ENCODE peak calls at places on chromosome 1, in eight cellular contexts. One of them, this sample, is unnamed.

GRCh38 chr1:212606734-212607205 is 1.8 kb upstream of the ATF3 start:
- DNase-seq in GM23338: peak
- DNase-seq in SK-N-SH: peak
- DNase-seq in transverse colon: peak
- DNase-seq in H1: no peak
- DNase-seq in HCT116: no peak
- DNase-seq in HL-60: peak
- DNase-seq in prostate gland: peak
- DNase-seq in this sample: peak

GRCh38 chr1:59421232-59421920 is 124.5 kb downstream of the FGGY start:
- DNase-seq in HCT116: no peak
- DNase-seq in GM23338: no peak
- DNase-seq in H1: no peak
- DNase-seq in HL-60: no peak
- DNase-seq in prostate gland: no peak
- DNase-seq in SK-N-SH: no peak
- DNase-seq in transverse colon: no peak
- DNase-seq in this sample: no peak

GRCh38 chr1:9448132-9449105 is 90.8 kb upstream of the SLC25A33 start:
- DNase-seq in H1: no peak
- DNase-seq in GM23338: no peak
- DNase-seq in SK-N-SH: peak
- DNase-seq in HL-60: no peak
- DNase-seq in transverse colon: no peak
- DNase-seq in HCT116: no peak
- DNase-seq in prostate gland: no peak
- DNase-seq in this sample: no peak

GRCh38 chr1:85289207-85289847 is 12.9 kb upstream of the BCL10 start:
- DNase-seq in transverse colon: no peak
- DNase-seq in HL-60: no peak
- DNase-seq in H1: no peak
- DNase-seq in GM23338: no peak
- DNase-seq in prostate gland: no peak
- DNase-seq in SK-N-SH: no peak
- DNase-seq in HCT116: peak
- DNase-seq in this sample: no peak

GRCh38 chr1:233168384-233168783 is 127.1 kb downstream of the PCNX2 start:
- DNase-seq in prostate gland: no peak
- DNase-seq in transverse colon: no peak
- DNase-seq in HCT116: no peak
- DNase-seq in H1: no peak
- DNase-seq in SK-N-SH: no peak
- DNase-seq in HL-60: no peak
- DNase-seq in GM23338: no peak
- DNase-seq in this sample: no peak

GRCh38 chr1:165828581-165829329 is 1.3 kb downstream of the UCK2 start:
- DNase-seq in SK-N-SH: peak
- DNase-seq in HL-60: peak
- DNase-seq in prostate gland: peak
- DNase-seq in GM23338: peak
- DNase-seq in H1: no peak
- DNase-seq in transverse colon: peak
- DNase-seq in HCT116: peak
- DNase-seq in this sample: peak

GRCh38 chr1:156293098-156293434 is 2.4 kb downstream of the GLMP start:
- DNase-seq in HCT116: no peak
- DNase-seq in H1: no peak
- DNase-seq in HL-60: no peak
- DNase-seq in GM23338: no peak
- DNase-seq in transverse colon: no peak
- DNase-seq in prostate gland: no peak
- DNase-seq in SK-N-SH: no peak
- DNase-seq in this sample: no peak

GRCh38 chr1:206575165-206575893 is 36.9 kb downstream of the EIF2D start:
- DNase-seq in transverse colon: peak
- DNase-seq in GM23338: peak
- DNase-seq in prostate gland: no peak
- DNase-seq in H1: no peak
- DNase-seq in HCT116: no peak
- DNase-seq in SK-N-SH: no peak
- DNase-seq in HL-60: peak
- DNase-seq in this sample: no peak

GRCh38 chr1:167219646-167220536 is 795 bp upstream of the POU2F1 start:
- DNase-seq in GM23338: peak
- DNase-seq in prostate gland: peak
- DNase-seq in SK-N-SH: peak
- DNase-seq in HCT116: peak
- DNase-seq in HL-60: peak
- DNase-seq in transverse colon: peak
- DNase-seq in H1: peak
- DNase-seq in this sample: peak

GRCh38 chr1:222792744-222793143 is 22.1 kb upstream of the DISP1 start:
- DNase-seq in GM23338: peak
- DNase-seq in HL-60: no peak
- DNase-seq in prostate gland: no peak
- DNase-seq in HCT116: no peak
- DNase-seq in transverse colon: no peak
- DNase-seq in SK-N-SH: peak
- DNase-seq in H1: no peak
- DNase-seq in this sample: no peak

GRCh38 chr1:153544453-153545066 is 1.0 kb downstream of the S100A4 start:
- DNase-seq in prostate gland: no peak
- DNase-seq in GM23338: no peak
- DNase-seq in transverse colon: no peak
- DNase-seq in HCT116: no peak
- DNase-seq in H1: no peak
- DNase-seq in SK-N-SH: peak
- DNase-seq in HL-60: no peak
- DNase-seq in this sample: no peak

GRCh38 chr1:153543738-153544135 is 1.9 kb downstream of the S100A4 start:
- DNase-seq in GM23338: no peak
- DNase-seq in SK-N-SH: no peak
- DNase-seq in transverse colon: no peak
- DNase-seq in HL-60: no peak
- DNase-seq in HCT116: no peak
- DNase-seq in H1: no peak
- DNase-seq in prostate gland: no peak
- DNase-seq in this sample: no peak

GRCh38 chr1:153546371-153546770 is 765 bp upstream of the S100A4 start:
- DNase-seq in prostate gland: no peak
- DNase-seq in HL-60: no peak
- DNase-seq in H1: no peak
- DNase-seq in HCT116: no peak
- DNase-seq in SK-N-SH: no peak
- DNase-seq in GM23338: no peak
- DNase-seq in transverse colon: no peak
- DNase-seq in this sample: no peak

GRCh38 chr1:153546796-153547559 is 1.4 kb upstream of the S100A4 start:
- DNase-seq in GM23338: no peak
- DNase-seq in SK-N-SH: no peak
- DNase-seq in HL-60: no peak
- DNase-seq in prostate gland: no peak
- DNase-seq in H1: no peak
- DNase-seq in HCT116: no peak
- DNase-seq in transverse colon: peak
- DNase-seq in this sample: no peak

GRCh38 chr1:153545067-153546055 is at the start of gene S100A4:
- DNase-seq in HCT116: peak
- DNase-seq in SK-N-SH: peak
- DNase-seq in HL-60: peak
- DNase-seq in GM23338: peak
- DNase-seq in prostate gland: peak
- DNase-seq in transverse colon: peak
- DNase-seq in H1: no peak
- DNase-seq in this sample: peak
- TF ChIP-seq POLR2AphosphoS5 in HCT116: peak
- TF ChIP-seq POLR2AphosphoS5 in SK-N-SH: no peak
- TF ChIP-seq POLR2AphosphoS5 in HL-60: peak
- TF ChIP-seq POLR2AphosphoS5 in GM23338: peak
- TF ChIP-seq POLR2AphosphoS5 in prostate gland: peak
- TF ChIP-seq POLR2AphosphoS5 in transverse colon: peak
- TF ChIP-seq POLR2AphosphoS5 in H1: no peak
- TF ChIP-seq POLR2AphosphoS5 in this sample: no peak

GRCh38 chr1:69707103-69707502 is 139.4 kb downstream of the LRRC7 start:
- DNase-seq in HL-60: no peak
- DNase-seq in SK-N-SH: no peak
- DNase-seq in H1: no peak
- DNase-seq in GM23338: no peak
- DNase-seq in prostate gland: no peak
- DNase-seq in transverse colon: no peak
- DNase-seq in HCT116: no peak
- DNase-seq in this sample: no peak

GRCh38 chr1:69710484-69710883 is 142.8 kb downstream of the LRRC7 start:
- DNase-seq in HL-60: no peak
- DNase-seq in prostate gland: no peak
- DNase-seq in GM23338: no peak
- DNase-seq in SK-N-SH: no peak
- DNase-seq in HCT116: no peak
- DNase-seq in H1: no peak
- DNase-seq in transverse colon: no peak
- DNase-seq in this sample: no peak

GRCh38 chr1:69711159-69711930 is 143.6 kb downstream of the LRRC7 start:
- DNase-seq in prostate gland: no peak
- DNase-seq in transverse colon: no peak
- DNase-seq in HCT116: no peak
- DNase-seq in HL-60: no peak
- DNase-seq in H1: no peak
- DNase-seq in SK-N-SH: no peak
- DNase-seq in GM23338: no peak
- DNase-seq in this sample: no peak

GRCh38 chr1:69702085-69702484 is 134.4 kb downstream of the LRRC7 start:
- DNase-seq in transverse colon: no peak
- DNase-seq in HCT116: no peak
- DNase-seq in prostate gland: no peak
- DNase-seq in GM23338: no peak
- DNase-seq in HL-60: no peak
- DNase-seq in SK-N-SH: no peak
- DNase-seq in H1: no peak
- DNase-seq in this sample: no peak

DNA sequence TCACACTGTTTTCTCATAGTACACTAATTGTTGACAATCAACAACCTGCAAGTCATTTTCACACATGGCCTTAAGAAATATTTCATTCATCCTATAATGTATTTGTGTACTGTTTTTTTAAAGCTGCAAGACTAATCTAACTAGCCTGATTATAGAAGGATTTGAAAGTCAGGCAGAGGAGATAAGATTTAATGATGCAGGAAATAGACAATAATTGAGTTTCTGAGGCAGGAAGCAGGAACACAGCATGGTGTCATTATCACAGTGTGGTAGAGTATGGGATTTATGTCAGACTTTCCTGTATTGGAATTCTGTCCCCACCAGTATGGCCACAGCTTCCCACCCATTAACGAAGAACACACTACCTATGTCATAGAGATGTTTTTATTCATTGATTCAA is 138.8 kb downstream of the LRRC7 start:
- DNase-seq in GM23338: no peak
- DNase-seq in prostate gland: no peak
- DNase-seq in HL-60: no peak
- DNase-seq in SK-N-SH: peak
- DNase-seq in transverse colon: no peak
- DNase-seq in HCT116: no peak
- DNase-seq in H1: no peak
- DNase-seq in this sample: no peak
- TF ChIP-seq POLR2AphosphoS5 in GM23338: no peak
- TF ChIP-seq POLR2AphosphoS5 in prostate gland: no peak
- TF ChIP-seq POLR2AphosphoS5 in HL-60: no peak
- TF ChIP-seq POLR2AphosphoS5 in SK-N-SH: no peak
- TF ChIP-seq POLR2AphosphoS5 in transverse colon: no peak
- TF ChIP-seq POLR2AphosphoS5 in HCT116: no peak
- TF ChIP-seq POLR2AphosphoS5 in H1: no peak
- TF ChIP-seq POLR2AphosphoS5 in this sample: no peak

GRCh38 chr1:244642988-244643387 is 9.9 kb upstream of the DESI2 start:
- DNase-seq in SK-N-SH: no peak
- DNase-seq in H1: no peak
- DNase-seq in HCT116: no peak
- DNase-seq in transverse colon: no peak
- DNase-seq in GM23338: no peak
- DNase-seq in prostate gland: no peak
- DNase-seq in HL-60: no peak
- DNase-seq in this sample: no peak

GRCh38 chr1:244639561-244639960 is 13.4 kb upstream of the DESI2 start:
- DNase-seq in SK-N-SH: no peak
- DNase-seq in HL-60: no peak
- DNase-seq in prostate gland: no peak
- DNase-seq in HCT116: no peak
- DNase-seq in H1: no peak
- DNase-seq in transverse colon: no peak
- DNase-seq in GM23338: no peak
- DNase-seq in this sample: no peak

GRCh38 chr1:244640917-244641316 is 12.0 kb upstream of the DESI2 start:
- DNase-seq in HCT116: no peak
- DNase-seq in HL-60: no peak
- DNase-seq in transverse colon: no peak
- DNase-seq in prostate gland: no peak
- DNase-seq in GM23338: no peak
- DNase-seq in SK-N-SH: no peak
- DNase-seq in H1: no peak
- DNase-seq in this sample: no peak

GRCh38 chr1:244645414-244645813 is 7.5 kb upstream of the DESI2 start:
- DNase-seq in prostate gland: no peak
- DNase-seq in GM23338: no peak
- DNase-seq in transverse colon: no peak
- DNase-seq in HL-60: no peak
- DNase-seq in SK-N-SH: no peak
- DNase-seq in H1: no peak
- DNase-seq in HCT116: no peak
- DNase-seq in this sample: no peak

GRCh38 chr1:244642526-244642925 is 10.4 kb upstream of the DESI2 start:
- DNase-seq in prostate gland: no peak
- DNase-seq in transverse colon: no peak
- DNase-seq in HL-60: no peak
- DNase-seq in SK-N-SH: no peak
- DNase-seq in HCT116: no peak
- DNase-seq in GM23338: no peak
- DNase-seq in H1: no peak
- DNase-seq in this sample: no peak
- TF ChIP-seq POLR2AphosphoS5 in prostate gland: no peak
- TF ChIP-seq POLR2AphosphoS5 in transverse colon: no peak
- TF ChIP-seq POLR2AphosphoS5 in HL-60: no peak
- TF ChIP-seq POLR2AphosphoS5 in SK-N-SH: no peak
- TF ChIP-seq POLR2AphosphoS5 in HCT116: no peak
- TF ChIP-seq POLR2AphosphoS5 in GM23338: no peak
- TF ChIP-seq POLR2AphosphoS5 in H1: no peak
- TF ChIP-seq POLR2AphosphoS5 in this sample: no peak

DNA sequence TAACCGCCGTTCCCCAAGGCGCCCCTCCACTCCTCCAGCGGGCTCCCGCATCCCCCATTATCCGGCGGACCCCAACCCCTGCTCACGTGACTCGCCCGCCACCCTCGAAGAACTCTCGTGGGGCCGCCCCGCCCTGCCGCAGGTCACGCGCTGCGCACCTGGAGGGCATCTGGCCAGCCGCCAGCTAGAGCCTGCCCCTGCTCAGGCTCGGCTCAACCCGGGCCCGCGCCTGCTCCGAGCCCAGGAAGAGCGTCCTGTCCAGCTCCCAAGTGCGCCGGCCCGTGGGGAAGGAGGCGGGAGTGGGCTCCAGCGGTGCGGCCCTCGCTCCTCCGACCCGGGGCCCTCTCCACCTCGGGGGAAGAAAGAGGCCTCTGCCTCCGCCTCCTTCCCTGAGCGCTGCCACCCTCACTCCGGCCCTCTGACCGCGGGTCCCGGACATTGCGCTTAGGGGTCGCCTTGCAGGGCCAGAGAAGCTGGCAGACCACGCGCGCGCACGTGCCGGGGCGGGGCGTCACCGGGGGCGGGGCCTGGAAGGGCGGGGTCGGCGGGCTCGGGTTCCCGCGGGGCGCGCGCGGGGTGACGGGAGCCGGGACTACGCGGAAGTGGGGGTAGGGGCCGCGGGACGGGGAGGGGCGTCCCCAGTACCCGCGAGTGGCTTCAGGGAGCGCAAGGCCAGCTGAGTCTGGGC is 28.4 kb downstream of the HMGN2 start:
- DNase-seq in transverse colon: peak
- DNase-seq in H1: peak
- DNase-seq in prostate gland: peak
- DNase-seq in HL-60: peak
- DNase-seq in HCT116: peak
- DNase-seq in SK-N-SH: peak
- DNase-seq in GM23338: peak
- DNase-seq in this sample: peak
- TF ChIP-seq POLR2AphosphoS5 in transverse colon: peak
- TF ChIP-seq POLR2AphosphoS5 in H1: peak
- TF ChIP-seq POLR2AphosphoS5 in prostate gland: peak
- TF ChIP-seq POLR2AphosphoS5 in HL-60: peak
- TF ChIP-seq POLR2AphosphoS5 in HCT116: no peak
- TF ChIP-seq POLR2AphosphoS5 in SK-N-SH: no peak
- TF ChIP-seq POLR2AphosphoS5 in GM23338: peak
- TF ChIP-seq POLR2AphosphoS5 in this sample: peak